ENCODE peak calls at places on chromosomes 3 and 15, in four cellular contexts. T, H, J and W are unnamed samples.

GRCh38 chr15:69757186-69757585 is 304.6 kb downstream of the RPLP1 start:
- DNase-seq in J (no peak), H (no peak), T (no peak), W (no peak)

GRCh38 chr15:88799341-88799740 is 3.9 kb upstream of the ACAN start:
- DNase-seq in H (no peak), T (no peak), J (no peak), W (no peak)

GRCh38 chr3:43870110-43870509 is 179.4 kb downstream of the ABHD5 start:
- DNase-seq in J (no peak), H (peak), T (no peak), W (no peak)

GRCh38 chr15:38652183-38652794 is 87.7 kb upstream of the RASGRP1 start:
- DNase-seq in J (no peak), T (no peak), H (no peak), W (no peak)

GRCh38 chr15:31325432-31325975 is 1.1 kb upstream of the KLF13 start:
- DNase-seq in T (peak), H (no peak), J (peak), W (peak)

GRCh38 chr3:4071481-4072184 is 231.5 kb upstream of the SETMAR start:
- DNase-seq in J (peak), T (no peak), H (no peak), W (no peak)

GRCh38 chr3:102747611-102748010 is 312.8 kb downstream of the ZPLD1 start:
- DNase-seq in T (no peak), H (no peak), J (no peak), W (no peak)

GRCh38 chr3:8095724-8096123 is 405.9 kb upstream of the LMCD1 start:
- DNase-seq in J (peak), H (no peak), T (no peak), W (no peak)

GRCh38 chr3:128726691-128727031 is 678 bp downstream of the RAB7A start:
- DNase-seq in J (peak), H (peak), T (peak), W (no peak)

GRCh38 chr3:68424796-68425460 is 507.4 kb downstream of the TAFA4 start:
- DNase-seq in T (no peak), J (no peak), H (no peak), W (no peak)

GRCh38 chr3:32077260-32078084 is 28.9 kb upstream of the GPD1L start:
- DNase-seq in T (no peak), H (no peak), J (no peak), W (no peak)

GRCh38 chr15:65556622-65557021 is 26.4 kb downstream of the HACD3 start:
- DNase-seq in T (no peak), H (no peak), J (no peak), W (no peak)

GRCh38 chr3:155753038-155753647 is 8.3 kb upstream of the PLCH1 start:
- DNase-seq in T (no peak), J (no peak), H (peak), W (no peak)

GRCh38 chr15:85618956-85619491 is 175.7 kb downstream of the KLHL25 start:
- DNase-seq in T (peak), J (peak), H (peak), W (no peak)

GRCh38 chr15:64112904-64113303 is 17.1 kb downstream of the SNX1 start:
- DNase-seq in J (no peak), T (no peak), H (peak), W (no peak)

GRCh38 chr3:186108106-186108940 is 566 bp downstream of the ETV5 start:
- DNase-seq in J (peak), H (peak), T (peak), W (peak)

GRCh38 chr3:44865272-44866005 is 3.7 kb downstream of the TMEM42 start:
- DNase-seq in J (no peak), T (no peak), H (peak), W (no peak)

GRCh38 chr3:134527037-134527436 is 41.2 kb downstream of the CEP63 start:
- DNase-seq in H (no peak), J (peak), T (no peak), W (no peak)

GRCh38 chr3:22122567-22122966 is 371.6 kb upstream of the ZNF385D start:
- DNase-seq in H (no peak), J (no peak), T (no peak), W (no peak)

GRCh38 chr15:99086327-99086667 is 18.6 kb upstream of the SYNM start:
- DNase-seq in H (peak), T (no peak), J (no peak), W (no peak)

GRCh38 chr3:156151824-156152428 is 31.5 kb downstream of the KCNAB1 start:
- DNase-seq in H (peak), J (peak), T (peak), W (peak)

GRCh38 chr3:194739498-194740284 is 54.0 kb downstream of the FAM43A start:
- DNase-seq in T (no peak), H (no peak), J (no peak), W (no peak)

GRCh38 chr15:29990035-29990434 is 92.7 kb upstream of the GOLGA8J start:
- DNase-seq in T (no peak), H (no peak), J (no peak), W (no peak)

GRCh38 chr3:23996058-23996457 is 51.0 kb downstream of the NR1D2 start:
- DNase-seq in J (no peak), H (no peak), T (no peak), W (no peak)

DNA sequence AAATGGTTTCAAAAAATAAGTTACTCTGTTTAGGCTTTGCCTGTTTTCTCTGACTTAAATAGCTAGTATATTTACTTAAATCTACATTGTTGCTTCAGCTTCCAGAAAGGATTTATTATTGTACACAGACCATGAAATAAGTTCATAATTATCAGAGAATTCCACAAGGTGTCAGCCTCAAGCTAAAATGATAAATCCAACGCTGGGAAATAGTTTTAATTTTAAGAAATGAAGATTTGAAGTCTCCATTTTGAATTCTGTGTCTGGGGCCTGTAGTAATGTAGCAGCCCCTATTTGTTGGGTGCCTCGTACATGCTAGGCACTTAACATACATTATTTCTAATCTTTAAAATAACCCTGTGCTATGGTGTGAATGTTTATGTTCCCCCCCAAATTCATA is 92.6 kb upstream of the KCNMB2 start:
- DNase-seq in J (no peak), H (peak), T (no peak), W (no peak)
- TF ChIP-seq CTCF in J (no peak), H (no peak), T (no peak), W (no peak)

DNA sequence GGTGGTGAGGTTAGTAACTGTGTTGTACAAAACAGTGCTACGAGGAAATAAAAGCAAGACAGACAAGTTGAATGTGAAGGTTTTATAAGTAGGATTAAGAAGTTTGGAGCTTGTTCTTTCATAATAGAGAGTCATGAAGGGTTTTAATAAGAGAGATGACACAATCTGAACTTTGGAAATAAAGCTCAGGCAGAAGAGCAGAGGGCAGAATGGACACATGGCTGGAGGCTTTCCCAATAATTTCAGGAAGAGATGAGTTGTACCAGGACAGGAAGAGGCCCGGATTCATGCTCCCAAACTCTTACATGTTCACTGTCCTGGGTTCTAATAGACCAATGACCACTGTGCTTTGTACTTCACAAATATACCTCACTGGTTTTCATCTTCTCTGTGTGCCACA is 194.8 kb downstream of the SLC9A9 start:
- DNase-seq in H (peak), T (no peak), J (no peak), W (no peak)
- TF ChIP-seq CTCF in H (no peak), T (no peak), J (no peak), W (no peak)

DNA sequence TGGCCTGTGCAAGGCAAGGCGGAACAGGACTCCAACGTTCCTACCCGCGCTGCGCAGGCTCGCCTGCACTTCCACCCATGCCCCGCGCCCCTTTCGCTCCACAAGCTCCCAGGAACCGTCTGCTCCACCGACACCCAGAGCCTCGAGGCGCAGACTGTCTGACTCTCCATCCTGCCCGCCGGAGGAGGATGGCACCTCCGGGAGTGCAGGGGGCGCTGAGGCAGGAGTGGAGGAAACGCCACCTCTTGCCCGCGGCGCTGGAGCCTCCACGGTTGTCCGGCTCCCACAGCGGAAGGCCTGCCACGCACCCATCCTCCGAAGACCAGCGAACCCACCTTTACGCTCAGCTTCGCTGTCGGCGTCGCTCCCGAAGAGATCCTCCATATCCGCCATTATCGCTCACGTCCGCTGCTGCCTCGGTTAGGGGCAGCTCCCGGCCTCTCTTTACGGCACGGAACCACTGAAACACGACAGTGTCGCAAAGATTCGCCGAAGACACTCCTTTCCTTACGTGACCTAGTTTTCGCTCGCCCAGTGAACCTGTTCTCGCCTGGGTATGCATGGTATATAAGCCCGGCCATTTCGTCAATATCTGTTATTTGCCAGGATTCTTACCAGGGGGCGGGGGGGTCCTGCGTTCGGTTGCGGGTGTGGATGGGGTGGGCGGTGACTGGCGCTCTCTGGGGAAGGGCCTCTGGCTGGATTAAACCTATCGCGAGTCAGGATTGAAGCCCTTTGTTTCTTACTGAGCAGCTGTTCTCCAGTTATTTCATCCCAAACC is at the start of gene LEO1:
- DNase-seq in T (peak), J (peak), H (peak), W (peak)
- TF ChIP-seq CTCF in T (peak), J (no peak), H (peak), W (peak)

GRCh38 chr3:165339753-165340152 is 143.6 kb upstream of the SLITRK3 start:
- DNase-seq in T (no peak), H (no peak), J (no peak), W (no peak)
- TF ChIP-seq CTCF in T (peak), H (no peak), J (no peak), W (peak)

DNA sequence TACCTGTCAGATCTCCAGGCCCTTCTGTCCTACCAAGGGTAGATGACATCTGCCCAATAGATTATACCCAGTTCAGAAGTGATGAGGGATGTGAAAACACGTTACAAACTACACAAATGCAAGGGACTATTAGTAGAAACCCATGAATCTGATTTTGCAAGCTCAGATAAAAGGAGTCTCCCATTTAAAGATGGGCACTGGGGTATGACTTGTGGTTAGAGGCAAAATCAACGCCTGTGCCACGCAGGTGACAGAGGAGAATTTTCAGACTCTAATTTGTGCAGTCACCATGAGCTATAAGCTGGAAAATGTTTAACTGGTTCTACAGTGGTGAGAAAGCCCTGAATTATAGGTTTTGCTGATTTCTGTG is 184.4 kb upstream of the LPP start:
- DNase-seq in H (no peak), J (no peak), T (no peak), W (no peak)
- TF ChIP-seq CTCF in H (no peak), J (no peak), T (no peak), W (no peak)

GRCh38 chr3:58353722-58354553 is 21.2 kb downstream of the PXK start:
- DNase-seq in T (no peak), J (no peak), H (peak), W (no peak)
- TF ChIP-seq CTCF in T (no peak), J (no peak), H (no peak), W (no peak)